ENCODE peak calls at places on chromosomes 16 and 17, in four cellular contexts. V is GM12878, L is HepG2, J is H1. Z is an unnamed sample.

GRCh38 chr16:15857779-15858560 is 1.1 kb upstream of the MYH11 start:
- DNase-seq in J (no peak), V (no peak), L (no peak), Z (peak; percentile 69)

GRCh38 chr17:76417499-76418143 is 33.2 kb downstream of the SPHK1 start:
- DNase-seq in L (no peak), J (no peak), V (no peak), Z (no peak)

GRCh38 chr17:16924701-16925440 is 47.0 kb downstream of the TNFRSF13B start:
- DNase-seq in L (no peak), V (no peak), J (no peak), Z (peak; percentile 3)

GRCh38 chr16:797120-797420 is 3.5 kb downstream of the GNG13 start:
- DNase-seq in V (no peak), J (no peak), L (no peak), Z (peak; percentile 74)

GRCh38 chr17:16262201-16262600 is 45.2 kb downstream of the PIGL start:
- DNase-seq in J (no peak), V (no peak), L (no peak), Z (no peak)

GRCh38 chr17:70344356-70345060 is 175.2 kb downstream of the KCNJ2 start:
- DNase-seq in L (no peak), J (no peak), V (no peak), Z (no peak)

GRCh38 chr16:11884035-11884434 is 31.7 kb downstream of the GSPT1 start:
- DNase-seq in L (no peak), V (no peak), J (no peak), Z (no peak)

GRCh38 chr17:14032234-14032633 is 37.1 kb upstream of the COX10 start:
- DNase-seq in J (no peak), V (no peak), L (no peak), Z (no peak)

GRCh38 chr17:9016941-9017552 is 4.3 kb upstream of the NTN1 start:
- DNase-seq in J (no peak), V (no peak), L (no peak), Z (no peak)

GRCh38 chr17:69723741-69724140 is 309.2 kb downstream of the MAP2K6 start:
- DNase-seq in L (no peak), V (no peak), J (no peak), Z (no peak)

GRCh38 chr16:401468-402348 is at the start of gene DECR2:
- DNase-seq in V (peak; percentile 40), L (peak; percentile 76), J (peak; percentile 68), Z (peak; percentile 96)

GRCh38 chr17:35116845-35117244 is 2.8 kb downstream of the RAD51D start:
- DNase-seq in V (no peak), L (no peak), J (no peak), Z (no peak)

GRCh38 chr17:47862621-47863440 is 11.9 kb upstream of the SP6 start:
- DNase-seq in V (no peak), L (no peak), J (no peak), Z (no peak)

GRCh38 chr17:3693829-3694231 is 2.1 kb downstream of the P2RX5 start:
- DNase-seq in L (no peak), J (no peak), V (peak; percentile 91), Z (no peak)

GRCh38 chr17:68344701-68345136 is 53.4 kb downstream of the ARSG start:
- DNase-seq in J (no peak), L (no peak), V (no peak), Z (no peak)

GRCh38 chr16:878071-878784 is 77.7 kb upstream of the GNG13 start:
- DNase-seq in J (no peak), L (no peak), V (no peak), Z (peak; percentile 69)

GRCh38 chr17:55584861-55585260 is 73.6 kb upstream of the SMIM36 start:
- DNase-seq in L (no peak), V (no peak), J (no peak), Z (no peak)

GRCh38 chr17:68981288-68981687 is 26.1 kb upstream of the ABCA8 start:
- DNase-seq in J (no peak), V (peak; percentile 32), L (peak; percentile 20), Z (no peak)

GRCh38 chr17:76237859-76238313 is 2.4 kb downstream of the RNF157 start:
- DNase-seq in L (peak; percentile 93), J (no peak), V (no peak), Z (no peak)

GRCh38 chr17:43766413-43767052 is 7.9 kb upstream of the SOST start:
- DNase-seq in L (peak; percentile 58), V (no peak), J (no peak), Z (peak; percentile 86)

GRCh38 chr16:46836521-46837292 is 5.7 kb upstream of the C16orf87 start:
- DNase-seq in J (no peak), V (no peak), L (no peak), Z (no peak)

GRCh38 chr17:82020874-82021727 is 1.6 kb downstream of the CENPX start:
- DNase-seq in L (peak; percentile 86), V (no peak), J (no peak), Z (peak; percentile 55)

GRCh38 chr17:20234266-20234665 is 225.1 kb downstream of the SPECC1 start:
- DNase-seq in V (no peak), L (no peak), J (no peak), Z (no peak)

GRCh38 chr17:78316867-78317816 is 42.7 kb downstream of the SOCS3 start:
- DNase-seq in V (peak; percentile 43), L (peak; percentile 66), J (peak; percentile 70), Z (peak; percentile 77)

GRCh38 chr16:82259731-82260130 is 89.7 kb upstream of the MPHOSPH6 start:
- DNase-seq in L (no peak), J (no peak), V (no peak), Z (no peak)

DNA sequence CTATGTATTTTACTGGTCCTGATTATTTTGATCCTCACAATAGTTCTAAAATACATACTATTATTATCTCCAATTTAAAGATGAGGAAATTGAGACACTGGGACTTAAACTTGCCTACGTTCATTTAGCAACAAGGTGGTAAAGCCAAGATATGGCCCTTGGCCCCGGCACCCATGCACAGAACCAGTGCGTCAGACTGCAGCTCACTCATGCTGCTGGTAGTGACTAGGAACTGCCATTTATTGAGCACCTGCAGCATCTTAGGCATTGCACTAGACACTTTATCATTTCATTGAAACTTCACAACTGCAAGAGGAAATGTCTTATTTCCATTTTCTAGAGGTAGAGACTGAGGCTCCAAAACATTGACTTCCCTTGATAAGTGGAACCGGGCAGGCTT is 93.3 kb downstream of the RAB11FIP4 start:
- DNase-seq in L (no peak), J (no peak), V (no peak), Z (no peak)
- TF ChIP-seq ATF2 in L (no peak), J (no peak), V (no peak), Z (no peak)

DNA sequence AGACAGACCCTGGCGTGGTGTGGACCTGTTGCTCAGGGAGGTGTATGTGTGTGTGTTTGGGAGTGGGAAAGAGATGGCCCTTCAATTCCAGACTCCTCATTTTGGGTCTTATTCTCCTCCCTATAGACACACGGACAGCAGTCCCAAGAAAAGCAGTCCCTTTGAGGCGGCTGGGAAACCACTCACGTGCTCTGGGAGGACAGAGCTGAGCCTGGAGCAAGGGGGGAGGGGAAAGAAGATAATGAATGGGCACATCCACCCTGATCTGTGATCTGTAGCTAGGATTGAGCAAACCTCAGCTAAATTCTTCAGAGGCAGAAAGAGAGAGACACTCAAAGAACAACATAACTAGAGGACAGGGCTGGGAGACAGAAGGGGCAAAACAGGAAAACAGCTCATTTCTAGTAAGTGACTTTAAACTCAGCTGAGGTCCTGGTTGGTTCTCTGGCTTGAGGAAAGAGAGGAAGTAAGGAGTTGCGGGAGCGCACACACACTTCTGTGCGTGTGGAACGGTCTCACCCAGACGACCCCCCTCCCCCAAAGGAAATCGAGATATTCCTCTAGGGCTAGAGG is 784 bp downstream of the RAB5C start:
- DNase-seq in J (no peak), L (peak; percentile 71), V (no peak), Z (no peak)
- TF ChIP-seq ATF2 in J (no peak), L (no peak), V (no peak), Z (no peak)

DNA sequence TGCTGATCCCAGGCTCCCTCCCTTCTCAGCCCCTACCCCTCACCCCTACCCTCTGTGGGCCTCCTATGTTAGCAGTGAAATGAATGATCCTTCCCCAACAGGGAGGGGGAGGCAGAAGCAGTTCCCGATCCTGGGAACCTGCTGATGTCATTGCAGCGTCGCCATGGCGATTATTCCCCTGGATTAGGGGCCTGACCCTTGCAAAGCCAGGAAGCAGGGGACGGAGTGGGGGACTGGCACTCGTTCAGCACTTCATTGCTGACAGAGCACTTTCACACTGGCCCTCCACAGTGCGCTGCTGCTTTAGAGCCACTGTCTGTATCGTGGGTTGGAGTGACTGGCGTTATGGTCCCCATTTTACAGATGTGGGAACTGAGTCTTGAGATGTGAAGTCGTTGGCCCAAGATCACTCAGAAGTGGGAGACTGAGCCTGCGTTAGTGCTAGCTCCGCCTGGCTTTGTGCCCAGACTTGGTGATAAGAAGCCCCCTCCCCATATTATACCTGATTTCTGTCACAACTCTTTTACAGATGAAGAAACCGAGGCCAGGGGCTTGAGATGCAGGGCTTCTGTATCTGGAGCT is 26.6 kb downstream of the LASP1 start:
- DNase-seq in J (no peak), L (no peak), V (no peak), Z (no peak)
- TF ChIP-seq ATF2 in J (no peak), L (no peak), V (no peak), Z (no peak)

GRCh38 chr17:64172510-64172909 is 42.6 kb upstream of the ERN1 start:
- DNase-seq in J (no peak), V (no peak), L (no peak), Z (no peak)

GRCh38 chr17:64170286-64170685 is 40.3 kb upstream of the ERN1 start:
- DNase-seq in L (no peak), V (no peak), J (no peak), Z (no peak)

GRCh38 chr17:64174686-64175456 is 44.9 kb upstream of the ERN1 start:
- DNase-seq in V (no peak), L (no peak), J (no peak), Z (no peak)

GRCh38 chr17:64173646-64174045 is 43.7 kb upstream of the ERN1 start:
- DNase-seq in L (no peak), J (no peak), V (no peak), Z (no peak)

DNA sequence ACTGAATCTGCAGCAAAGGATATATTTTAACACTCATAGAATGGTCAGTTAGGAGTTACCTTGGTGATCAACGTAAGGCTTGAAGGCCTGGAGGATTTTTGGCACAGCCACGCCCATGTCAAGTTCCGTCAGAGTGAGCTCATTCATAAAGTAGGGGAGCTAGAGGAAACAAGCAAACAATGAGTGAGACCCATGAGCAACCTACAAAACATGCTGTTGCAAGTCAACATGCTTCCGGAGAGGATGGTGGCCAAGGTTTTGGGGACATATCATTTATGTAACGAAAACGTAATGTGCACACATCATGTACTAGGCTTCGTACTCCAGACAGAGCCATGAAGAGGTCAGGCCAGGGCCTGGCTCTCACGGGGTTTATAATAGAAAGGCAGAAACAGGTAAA is 41.1 kb upstream of the ERN1 start:
- DNase-seq in L (no peak), J (no peak), V (no peak), Z (no peak)
- TF ChIP-seq ATF2 in L (no peak), J (no peak), V (no peak), Z (no peak)

Z was measured in WTC11.